ENCODE peak calls at places on chromosomes 2 and 18, in seven cellular contexts. Y is GM12891, N is K562, S is spleen, W is HCT116, A is prostate gland, Q is breast epithelium. H is an unnamed sample.

GRCh38 chr2:51620830-51621229 is 588.9 kb upstream of the NRXN1 start:
- DNase-seq in Y (no peak), N (no peak), S (no peak), W (no peak), A (no peak), Q (no peak), H (no peak)

GRCh38 chr2:238389985-238390682 is 36.6 kb upstream of the ASB1 start:
- DNase-seq in Y (no peak), N (no peak), S (no peak), W (no peak), A (peak), Q (peak), H (no peak)

GRCh38 chr2:105682401-105682800 is 62.3 kb upstream of the NCK2 start:
- DNase-seq in Y (no peak), N (no peak), S (no peak), W (no peak), A (no peak), Q (no peak), H (no peak)

GRCh38 chr2:219331560-219332213 is 857 bp downstream of the RESP18 start:
- DNase-seq in Y (no peak), N (peak), S (no peak), W (no peak), A (no peak), Q (no peak), H (peak)

GRCh38 chr2:43874776-43875451 is 36.1 kb downstream of the ABCG8 start:
- DNase-seq in Y (no peak), N (no peak), S (no peak), W (no peak), A (no peak), Q (no peak), H (peak)

GRCh38 chr2:73156539-73157124 is 43.9 kb upstream of the RAB11FIP5 start:
- DNase-seq in Y (no peak), N (peak), S (no peak), W (peak), A (no peak), Q (no peak), H (peak)

GRCh38 chr2:207807516-207807915 is 37.8 kb upstream of the FZD5 start:
- DNase-seq in Y (peak), N (no peak), S (no peak), W (no peak), A (no peak), Q (no peak), H (no peak)

GRCh38 chr2:69947078-69947801 is 14.2 kb downstream of the ASPRV1 start:
- DNase-seq in Y (no peak), N (no peak), S (no peak), W (no peak), A (no peak), Q (no peak), H (no peak)

GRCh38 chr18:46488472-46489213 is 168.4 kb downstream of the LOXHD1 start:
- DNase-seq in Y (no peak), N (no peak), S (no peak), W (no peak), A (no peak), Q (no peak), H (no peak)

GRCh38 chr2:6233932-6234331 is 541.7 kb downstream of the SOX11 start:
- DNase-seq in Y (no peak), N (no peak), S (no peak), W (no peak), A (no peak), Q (no peak), H (no peak)

GRCh38 chr18:43606800-43607199 is 329.5 kb upstream of the SYT4 start:
- DNase-seq in Y (no peak), N (no peak), S (no peak), W (no peak), A (no peak), Q (no peak), H (no peak)

GRCh38 chr2:7014201-7014640 is 97.0 kb downstream of the RNF144A start:
- DNase-seq in Y (no peak), N (peak), S (peak), W (peak), A (no peak), Q (no peak), H (no peak)

GRCh38 chr2:86249176-86249842 is 50.1 kb downstream of the MRPL35 start:
- DNase-seq in Y (no peak), N (peak), S (no peak), W (peak), A (no peak), Q (no peak), H (no peak)

GRCh38 chr18:46464926-46465655 is 191.9 kb downstream of the LOXHD1 start:
- DNase-seq in Y (no peak), N (no peak), S (peak), W (no peak), A (no peak), Q (no peak), H (no peak)

GRCh38 chr2:9844581-9844980 is 1.3 kb downstream of the TAF1B start:
- DNase-seq in Y (no peak), N (peak), S (no peak), W (no peak), A (no peak), Q (no peak), H (no peak)

GRCh38 chr18:65750421-65751144 is at the start of gene CDH7:
- DNase-seq in Y (no peak), N (no peak), S (peak), W (no peak), A (peak), Q (no peak), H (no peak)

GRCh38 chr2:197205590-197206215 is 104.9 kb downstream of the ANKRD44 start:
- DNase-seq in Y (no peak), N (no peak), S (peak), W (no peak), A (no peak), Q (no peak), H (no peak)

GRCh38 chr2:220178991-220179695 is 551.7 kb downstream of the SLC4A3 start:
- DNase-seq in Y (no peak), N (no peak), S (no peak), W (no peak), A (no peak), Q (no peak), H (no peak)

GRCh38 chr2:138601438-138602165 is 100.0 kb downstream of the SPOPL start:
- DNase-seq in Y (no peak), N (no peak), S (no peak), W (no peak), A (no peak), Q (no peak), H (no peak)
- TF ChIP-seq POLR2A in Y (no peak), N (no peak), S (no peak), W (no peak), A (no peak), Q (no peak), H (no peak)

DNA sequence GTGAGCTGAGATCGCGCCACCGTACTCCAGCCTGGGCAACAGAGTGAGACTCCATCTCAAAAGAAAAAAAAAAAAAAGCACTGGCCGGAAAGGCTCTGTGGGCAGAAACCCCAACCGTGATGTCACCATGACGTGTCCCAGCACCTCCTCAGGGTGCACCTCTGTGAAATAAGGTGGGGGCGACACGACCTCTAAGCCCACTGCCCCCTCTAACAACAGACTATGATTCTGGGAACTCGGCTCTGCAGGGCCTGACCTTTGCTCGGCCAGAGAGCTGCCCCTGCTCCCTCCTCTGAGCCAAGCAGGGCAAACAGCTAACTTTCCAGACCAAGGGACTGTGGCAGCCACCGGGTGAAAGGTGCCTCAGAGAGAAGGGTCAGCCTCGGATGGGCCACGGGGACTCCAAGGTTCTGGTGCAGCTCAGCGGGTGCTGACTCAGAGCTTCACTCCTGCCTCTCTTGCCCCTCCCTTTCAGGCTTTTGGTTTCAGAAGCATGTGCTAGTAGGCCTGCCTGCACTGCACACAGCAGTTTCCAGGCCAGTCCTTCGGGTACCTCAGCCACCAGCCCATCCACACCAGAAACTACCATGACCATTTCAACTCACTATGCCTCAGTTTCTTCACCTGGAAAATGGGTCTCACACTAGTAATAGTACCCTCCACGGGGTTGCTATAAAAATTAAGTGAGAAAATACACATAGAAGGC is 8.0 kb downstream of the TMBIM1 start:
- DNase-seq in Y (peak), N (peak), S (no peak), W (no peak), A (no peak), Q (no peak), H (peak)
- TF ChIP-seq POLR2AphosphoS5 in Y (no peak), N (no peak), S (peak), W (no peak), A (no peak), Q (no peak), H (no peak)

GRCh38 chr2:181680055-181680936 is at the start of gene NEUROD1:
- DNase-seq in Y (no peak), N (no peak), S (peak), W (no peak), A (no peak), Q (no peak), H (no peak)
- TF ChIP-seq POLR2A in Y (no peak), N (no peak), S (no peak), W (no peak), A (no peak), Q (no peak), H (no peak)

DNA sequence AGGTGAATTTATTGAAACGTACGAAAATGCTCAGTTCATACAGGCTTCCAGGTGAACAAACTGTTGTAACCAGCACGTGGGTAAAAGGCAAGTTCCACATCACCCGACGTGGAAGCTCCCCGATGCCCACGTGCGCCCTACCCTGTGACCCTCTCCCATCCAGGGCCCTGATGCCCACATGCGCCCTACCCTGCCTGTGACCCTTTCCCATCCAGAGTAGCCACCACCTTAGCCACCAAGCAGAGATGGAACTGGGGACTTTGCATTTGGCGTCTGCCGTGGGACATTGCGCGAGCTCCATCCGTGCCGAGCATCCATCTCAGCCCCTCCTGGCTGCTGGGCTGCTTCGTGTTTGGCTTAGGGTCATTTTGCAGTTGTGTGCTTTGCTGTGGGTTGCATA is 37.5 kb downstream of the ANO7 start:
- DNase-seq in Y (no peak), N (no peak), S (no peak), W (no peak), A (no peak), Q (no peak), H (no peak)
- TF ChIP-seq POLR2AphosphoS5 in Y (no peak), N (no peak), S (peak), W (no peak), A (no peak), Q (no peak), H (no peak)

H was measured in upper lobe of left lung.